ENCODE peak calls at places on chromosomes 2 and 18, in four cellular contexts. One of them, this sample, is unnamed. For H3K9me3, the result is how much of the 10 kb centered on the place peaks cover.

GRCh38 chr2:1491751-1492150 is 78.5 kb downstream of the TPO start:
- DNase-seq in adipocyte: no peak
- DNase-seq in CD8-positive, alpha-beta T cell: peak
- DNase-seq in heart right ventricle: no peak
- DNase-seq in this sample: no peak

GRCh38 chr2:238159676-238160205 is 971 bp downstream of the ERFE start:
- DNase-seq in adipocyte: no peak
- DNase-seq in CD8-positive, alpha-beta T cell: no peak
- DNase-seq in heart right ventricle: peak
- DNase-seq in this sample: no peak

GRCh38 chr18:57798713-57799373 is 4.3 kb downstream of the ATP8B1 start:
- DNase-seq in adipocyte: no peak
- DNase-seq in CD8-positive, alpha-beta T cell: no peak
- DNase-seq in heart right ventricle: no peak
- DNase-seq in this sample: no peak

GRCh38 chr2:96763511-96764252 is 3.0 kb downstream of the CNNM4 start:
- DNase-seq in adipocyte: peak
- DNase-seq in CD8-positive, alpha-beta T cell: no peak
- DNase-seq in heart right ventricle: no peak
- DNase-seq in this sample: no peak

GRCh38 chr2:186349508-186349907 is 136.6 kb upstream of the ZC3H15 start:
- DNase-seq in adipocyte: peak
- DNase-seq in CD8-positive, alpha-beta T cell: no peak
- DNase-seq in heart right ventricle: no peak
- DNase-seq in this sample: no peak

GRCh38 chr2:122530812-122531211 is 775.4 kb downstream of the TSN start:
- DNase-seq in adipocyte: no peak
- DNase-seq in CD8-positive, alpha-beta T cell: no peak
- DNase-seq in heart right ventricle: no peak
- DNase-seq in this sample: no peak

GRCh38 chr2:208407667-208408066 is 1.1 kb downstream of the PTH2R start:
- DNase-seq in adipocyte: peak
- DNase-seq in CD8-positive, alpha-beta T cell: no peak
- DNase-seq in heart right ventricle: no peak
- DNase-seq in this sample: no peak

GRCh38 chr2:183093857-183094657 is 15.5 kb downstream of the DUSP19 start:
- DNase-seq in adipocyte: peak
- DNase-seq in CD8-positive, alpha-beta T cell: no peak
- DNase-seq in heart right ventricle: no peak
- DNase-seq in this sample: no peak

GRCh38 chr18:44968336-44968735 is 287.6 kb downstream of the SETBP1 start:
- DNase-seq in adipocyte: no peak
- DNase-seq in CD8-positive, alpha-beta T cell: no peak
- DNase-seq in heart right ventricle: no peak
- DNase-seq in this sample: no peak

GRCh38 chr2:239321596-239322413 is 79.0 kb downstream of the HDAC4 start:
- DNase-seq in adipocyte: no peak
- DNase-seq in CD8-positive, alpha-beta T cell: peak
- DNase-seq in heart right ventricle: no peak
- DNase-seq in this sample: no peak

GRCh38 chr18:10546557-10547300 is 20.9 kb downstream of the NAPG start:
- DNase-seq in adipocyte: no peak
- DNase-seq in CD8-positive, alpha-beta T cell: no peak
- DNase-seq in heart right ventricle: no peak
- DNase-seq in this sample: no peak

GRCh38 chr2:238722883-238723282 is 125.0 kb upstream of the TWIST2 start:
- DNase-seq in adipocyte: no peak
- DNase-seq in CD8-positive, alpha-beta T cell: no peak
- DNase-seq in heart right ventricle: no peak
- DNase-seq in this sample: no peak

GRCh38 chr2:152861349-152861942 is 143.0 kb downstream of the ARL6IP6 start:
- DNase-seq in adipocyte: peak
- DNase-seq in CD8-positive, alpha-beta T cell: no peak
- DNase-seq in heart right ventricle: no peak
- DNase-seq in this sample: no peak

GRCh38 chr2:177393381-177393780 is 808 bp downstream of the AGPS start:
- DNase-seq in adipocyte: peak
- DNase-seq in CD8-positive, alpha-beta T cell: no peak
- DNase-seq in heart right ventricle: no peak
- DNase-seq in this sample: no peak

GRCh38 chr2:187003038-187003543 is 154.1 kb upstream of the ZSWIM2 start:
- DNase-seq in adipocyte: no peak
- DNase-seq in CD8-positive, alpha-beta T cell: no peak
- DNase-seq in heart right ventricle: no peak
- DNase-seq in this sample: no peak

GRCh38 chr18:49849331-49850217 is 36.2 kb upstream of the ACAA2 start:
- DNase-seq in adipocyte: peak
- DNase-seq in CD8-positive, alpha-beta T cell: no peak
- DNase-seq in heart right ventricle: no peak
- DNase-seq in this sample: no peak

GRCh38 chr2:160753960-160754359 is 260.4 kb upstream of the RBMS1 start:
- DNase-seq in adipocyte: no peak
- DNase-seq in CD8-positive, alpha-beta T cell: no peak
- DNase-seq in heart right ventricle: no peak
- DNase-seq in this sample: no peak

GRCh38 chr2:216807861-216808272 is 52.0 kb downstream of the TNP1 start:
- DNase-seq in adipocyte: no peak
- DNase-seq in CD8-positive, alpha-beta T cell: no peak
- DNase-seq in heart right ventricle: no peak
- DNase-seq in this sample: no peak

GRCh38 chr18:12048827-12049175 is 44.8 kb upstream of the ANKRD62 start:
- DNase-seq in adipocyte: peak
- DNase-seq in CD8-positive, alpha-beta T cell: no peak
- DNase-seq in heart right ventricle: no peak
- DNase-seq in this sample: no peak

GRCh38 chr18:47756364-47757016 is 174.0 kb downstream of the SMAD2 start:
- DNase-seq in adipocyte: peak
- DNase-seq in CD8-positive, alpha-beta T cell: no peak
- DNase-seq in heart right ventricle: peak
- DNase-seq in this sample: no peak

GRCh38 chr2:204585930-204586329 is 40.7 kb downstream of the PARD3B start:
- DNase-seq in adipocyte: no peak
- DNase-seq in CD8-positive, alpha-beta T cell: no peak
- DNase-seq in heart right ventricle: no peak
- DNase-seq in this sample: no peak

DNA sequence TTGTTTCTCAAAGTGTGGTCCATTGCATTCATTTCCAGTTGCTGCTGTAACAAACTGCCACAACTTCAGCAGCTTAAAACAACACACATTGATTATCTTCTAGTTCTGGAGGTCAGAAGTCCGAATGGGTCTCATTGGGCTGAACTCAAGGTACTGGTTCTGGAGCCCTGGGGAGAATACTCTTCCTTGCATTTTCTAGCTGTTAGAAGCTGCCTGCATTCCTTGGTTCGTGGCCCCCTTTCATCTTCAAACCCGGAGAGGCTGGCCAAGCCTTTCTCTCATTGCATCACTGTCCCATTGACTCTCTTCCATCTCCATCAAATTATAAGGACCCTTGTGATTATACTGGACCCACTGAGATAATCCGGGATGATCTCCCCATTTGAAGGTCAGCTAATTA is 98.1 kb downstream of the SPATS2L start:
- DNase-seq in adipocyte: no peak
- DNase-seq in CD8-positive, alpha-beta T cell: no peak
- DNase-seq in heart right ventricle: no peak
- DNase-seq in this sample: no peak
- H3K9me3 ChIP-seq in adipocyte: under half
- H3K9me3 ChIP-seq in CD8-positive, alpha-beta T cell: under half
- H3K9me3 ChIP-seq in heart right ventricle: under half
- H3K9me3 ChIP-seq in this sample: under half

GRCh38 chr18:55912071-55912470 is 324.1 kb upstream of the TCF4 start:
- DNase-seq in adipocyte: no peak
- DNase-seq in CD8-positive, alpha-beta T cell: no peak
- DNase-seq in heart right ventricle: no peak
- DNase-seq in this sample: no peak
- H3K9me3 ChIP-seq in adipocyte: under half
- H3K9me3 ChIP-seq in CD8-positive, alpha-beta T cell: under half
- H3K9me3 ChIP-seq in heart right ventricle: under half
- H3K9me3 ChIP-seq in this sample: under half

GRCh38 chr2:52558265-52558664 is 1209.3 kb upstream of the CHAC2 start:
- DNase-seq in adipocyte: no peak
- DNase-seq in CD8-positive, alpha-beta T cell: no peak
- DNase-seq in heart right ventricle: no peak
- DNase-seq in this sample: no peak

GRCh38 chr2:52563144-52563543 is 1204.5 kb upstream of the CHAC2 start:
- DNase-seq in adipocyte: no peak
- DNase-seq in CD8-positive, alpha-beta T cell: no peak
- DNase-seq in heart right ventricle: no peak
- DNase-seq in this sample: no peak
- H3K9me3 ChIP-seq in adipocyte: under half
- H3K9me3 ChIP-seq in CD8-positive, alpha-beta T cell: under half
- H3K9me3 ChIP-seq in heart right ventricle: under half
- H3K9me3 ChIP-seq in this sample: under half

DNA sequence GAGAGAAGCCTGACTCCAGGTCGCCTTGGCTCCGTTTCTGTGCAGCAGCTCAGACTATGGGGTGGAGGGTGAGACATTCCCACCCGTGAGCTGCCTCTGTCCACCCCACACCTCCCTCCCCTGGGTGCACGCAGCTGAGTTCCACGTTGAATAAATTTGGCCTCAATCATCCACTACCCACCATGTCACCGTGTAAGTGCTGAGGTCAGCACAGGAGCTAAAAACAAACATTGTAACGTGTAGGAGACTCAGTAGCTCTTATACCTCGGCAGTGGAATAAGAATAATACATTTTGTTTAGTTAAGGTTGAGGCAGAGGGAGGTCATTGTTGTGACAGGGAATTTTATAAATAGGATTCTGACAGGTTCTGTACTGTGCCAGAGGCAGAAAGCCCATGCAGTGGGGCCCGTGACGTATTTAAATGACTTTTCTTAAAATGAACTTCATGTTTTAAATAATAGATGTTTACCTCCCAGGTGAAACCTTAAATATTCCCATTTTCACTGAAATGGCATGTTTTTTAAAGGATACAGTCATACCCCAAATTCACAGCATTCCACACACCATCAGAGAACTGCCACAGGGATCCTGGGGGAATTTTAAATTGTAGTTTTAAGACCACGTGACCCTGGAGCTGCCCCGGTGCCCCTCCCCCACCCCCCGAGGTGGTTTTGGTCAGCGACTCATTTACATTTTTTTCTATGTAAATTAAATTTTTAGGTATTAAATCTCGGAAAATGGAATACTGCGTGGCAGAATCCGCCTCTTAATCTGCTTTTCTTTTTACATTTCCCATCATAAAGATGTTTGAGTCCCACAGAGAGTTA is 50.2 kb downstream of the NFATC1 start:
- DNase-seq in adipocyte: peak
- DNase-seq in CD8-positive, alpha-beta T cell: no peak
- DNase-seq in heart right ventricle: no peak
- DNase-seq in this sample: no peak
- H3K9me3 ChIP-seq in adipocyte: under half
- H3K9me3 ChIP-seq in CD8-positive, alpha-beta T cell: under half
- H3K9me3 ChIP-seq in heart right ventricle: under half
- H3K9me3 ChIP-seq in this sample: under half

DNA sequence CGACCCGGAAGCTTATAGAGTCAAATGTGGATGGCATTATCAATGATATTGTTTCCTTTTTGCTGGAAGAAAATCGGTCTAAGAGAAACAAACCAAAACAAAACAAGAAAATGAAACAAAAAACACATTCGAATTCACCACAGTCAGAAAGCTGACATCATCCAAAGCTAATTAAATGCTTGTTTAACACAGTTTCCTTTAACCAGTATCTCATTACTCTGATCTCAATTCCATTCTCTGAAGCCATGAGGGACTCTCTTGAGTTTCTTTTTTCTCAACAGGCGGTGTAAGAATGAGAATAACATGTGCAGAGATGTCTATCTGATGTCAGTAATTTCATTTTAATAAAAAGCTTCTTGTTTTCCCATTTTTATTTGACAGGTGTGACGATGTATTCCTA is 1448.3 kb upstream of the DDX18 start:
- DNase-seq in adipocyte: no peak
- DNase-seq in CD8-positive, alpha-beta T cell: no peak
- DNase-seq in heart right ventricle: no peak
- DNase-seq in this sample: no peak
- H3K9me3 ChIP-seq in adipocyte: under half
- H3K9me3 ChIP-seq in CD8-positive, alpha-beta T cell: under half
- H3K9me3 ChIP-seq in heart right ventricle: under half
- H3K9me3 ChIP-seq in this sample: under half

DNA sequence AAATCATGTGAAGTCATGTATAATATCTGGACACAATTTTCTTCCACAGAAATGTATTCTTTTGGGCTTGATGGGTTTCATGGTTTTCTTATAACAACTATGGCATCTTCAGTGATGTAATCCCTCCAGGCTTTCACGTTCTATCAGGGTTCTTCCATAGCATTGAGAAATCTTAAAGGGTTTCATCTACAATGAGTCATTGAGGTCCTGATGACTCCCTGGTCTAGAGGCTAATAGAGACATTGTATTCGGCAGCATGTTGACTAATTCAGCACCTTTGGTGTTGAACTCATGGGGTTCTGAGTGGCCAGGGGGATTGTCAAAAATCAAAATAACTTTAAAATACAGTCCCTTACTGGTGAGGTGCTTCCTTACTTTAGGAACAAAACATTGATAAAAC is 614.0 kb upstream of the CRIM1 start:
- DNase-seq in adipocyte: no peak
- DNase-seq in CD8-positive, alpha-beta T cell: no peak
- DNase-seq in heart right ventricle: no peak
- DNase-seq in this sample: no peak
- H3K9me3 ChIP-seq in adipocyte: under half
- H3K9me3 ChIP-seq in CD8-positive, alpha-beta T cell: under half
- H3K9me3 ChIP-seq in heart right ventricle: under half
- H3K9me3 ChIP-seq in this sample: under half

GRCh38 chr2:89825034-89825433 is 1133.6 kb downstream of the RPIA start:
- DNase-seq in adipocyte: no peak
- DNase-seq in CD8-positive, alpha-beta T cell: no peak
- DNase-seq in heart right ventricle: no peak
- DNase-seq in this sample: no peak
- H3K9me3 ChIP-seq in adipocyte: half or more
- H3K9me3 ChIP-seq in CD8-positive, alpha-beta T cell: under half
- H3K9me3 ChIP-seq in heart right ventricle: half or more
- H3K9me3 ChIP-seq in this sample: under half

GRCh38 chr2:195695002-195695631 is 38.1 kb downstream of the SLC39A10 start:
- DNase-seq in adipocyte: no peak
- DNase-seq in CD8-positive, alpha-beta T cell: no peak
- DNase-seq in heart right ventricle: no peak
- DNase-seq in this sample: no peak

GRCh38 chr2:195697681-195698220 is 40.7 kb downstream of the SLC39A10 start:
- DNase-seq in adipocyte: no peak
- DNase-seq in CD8-positive, alpha-beta T cell: no peak
- DNase-seq in heart right ventricle: no peak
- DNase-seq in this sample: no peak

GRCh38 chr2:195700480-195700879 is 43.5 kb downstream of the SLC39A10 start:
- DNase-seq in adipocyte: no peak
- DNase-seq in CD8-positive, alpha-beta T cell: no peak
- DNase-seq in heart right ventricle: no peak
- DNase-seq in this sample: no peak

GRCh38 chr2:195694553-195694952 is 37.5 kb downstream of the SLC39A10 start:
- DNase-seq in adipocyte: no peak
- DNase-seq in CD8-positive, alpha-beta T cell: no peak
- DNase-seq in heart right ventricle: no peak
- DNase-seq in this sample: no peak

GRCh38 chr2:195696012-195696411 is 39.0 kb downstream of the SLC39A10 start:
- DNase-seq in adipocyte: no peak
- DNase-seq in CD8-positive, alpha-beta T cell: no peak
- DNase-seq in heart right ventricle: no peak
- DNase-seq in this sample: no peak
- H3K9me3 ChIP-seq in adipocyte: under half
- H3K9me3 ChIP-seq in CD8-positive, alpha-beta T cell: under half
- H3K9me3 ChIP-seq in heart right ventricle: under half
- H3K9me3 ChIP-seq in this sample: under half